ENCODE peak calls at places on chromosomes 7 and 10, in nine cellular contexts. B is fibroblast of lung, Z is AG08396, X is left cardiac atrium, C is type B pancreatic cell, J is tibial nerve, H is HT1080, V is ELF-1, I is ELR. L is an unnamed sample.

GRCh38 chr7:38977658-38978057 is at the start of gene POU6F2:
- DNase-seq in B (no peak), Z (no peak), X (no peak), C (no peak), J (no peak), H (no peak), V (no peak), I (no peak), L (no peak)

GRCh38 chr10:57716884-57717283 is 550.8 kb downstream of the IPMK start:
- DNase-seq in B (peak), Z (peak), X (no peak), C (no peak), J (no peak), H (peak), V (peak), I (peak), L (peak)

GRCh38 chr7:24304494-24305095 is 20.6 kb downstream of the NPY start:
- DNase-seq in B (no peak), Z (no peak), X (no peak), C (no peak), J (no peak), H (no peak), V (no peak), I (no peak), L (peak)

GRCh38 chr10:79445217-79445707 is at the start of gene ZCCHC24:
- DNase-seq in B (no peak), Z (no peak), X (peak), C (no peak), J (no peak), H (peak), V (peak), I (peak), L (peak)

GRCh38 chr7:116330961-116331360 is 120.6 kb downstream of the TES start:
- DNase-seq in B (peak), Z (no peak), X (no peak), C (no peak), J (no peak), H (no peak), V (no peak), I (no peak), L (no peak)

GRCh38 chr10:18328941-18329340 is 188.7 kb downstream of the CACNB2 start:
- DNase-seq in B (no peak), Z (no peak), X (no peak), C (no peak), J (no peak), H (no peak), V (no peak), I (no peak), L (no peak)

GRCh38 chr7:107036535-107036934 is 8.0 kb upstream of the PRKAR2B start:
- DNase-seq in B (no peak), Z (no peak), X (no peak), C (no peak), J (no peak), H (no peak), V (no peak), I (no peak), L (no peak)

GRCh38 chr7:150379590-150380379 is 655 bp downstream of the ZNF775 start:
- DNase-seq in B (peak), Z (peak), X (no peak), C (no peak), J (peak), H (no peak), V (peak), I (peak), L (no peak)

GRCh38 chr7:5043661-5044060 is 2.0 kb upstream of the RBAK start:
- DNase-seq in B (no peak), Z (no peak), X (no peak), C (no peak), J (no peak), H (no peak), V (no peak), I (no peak), L (no peak)

GRCh38 chr7:102082693-102083385 is 203.8 kb upstream of the SH2B2 start:
- DNase-seq in B (peak), Z (no peak), X (no peak), C (no peak), J (no peak), H (no peak), V (no peak), I (peak), L (no peak)